ENCODE peak calls at places on chromosomes 4 and X, in six cellular contexts. N is RKO, H is iris pigment epithelial cell, O is D341Med, V is breast epithelium, M is HEK293T. L is an unnamed sample.

GRCh38 chr4:13891544-13891939 is 264.0 kb upstream of the BOD1L1 start:
- DNase-seq in O (no peak), V (no peak), N (no peak), H (peak), M (no peak), L (no peak)

GRCh38 chr4:81562093-81562492 is 90.4 kb upstream of the RASGEF1B start:
- DNase-seq in O (no peak), H (no peak), M (no peak), N (no peak), V (no peak), L (no peak)

GRCh38 chrX:124015721-124016120 is 54.2 kb downstream of the STAG2 start:
- DNase-seq in H (no peak), O (no peak), N (no peak), V (no peak), M (no peak), L (no peak)

GRCh38 chr4:141132689-141133145 is 552 bp downstream of the RNF150 start:
- DNase-seq in H (peak), V (no peak), M (peak), O (peak), N (no peak), L (no peak)

GRCh38 chrX:131595120-131595519 is 51.2 kb downstream of the OR13H1 start:
- DNase-seq in H (no peak), N (peak), V (no peak), M (no peak), O (no peak), L (no peak)

GRCh38 chrX:121389976-121390709 is 342.7 kb downstream of the GLUD2 start:
- DNase-seq in M (no peak), H (no peak), O (no peak), N (no peak), V (no peak), L (no peak)

GRCh38 chrX:8349816-8350544 is 114.7 kb upstream of the VCX3B start:
- DNase-seq in N (no peak), O (no peak), M (no peak), H (no peak), V (no peak), L (no peak)

GRCh38 chr4:1693131-1693896 is 9.2 kb upstream of the FAM53A start:
- DNase-seq in N (peak), M (peak), H (peak), O (peak), V (peak), L (peak)

GRCh38 chr4:82753725-82754410 is 44.7 kb downstream of the SCD5 start:
- DNase-seq in V (no peak), N (no peak), M (no peak), H (no peak), O (peak), L (no peak)

GRCh38 chr4:54082168-54082567 is 17.8 kb upstream of the CHIC2 start:
- DNase-seq in V (no peak), N (peak), O (no peak), H (peak), M (no peak), L (no peak)